ENCODE peak calls at places on chromosomes 11 and 22, in eight cellular contexts. One of them, this sample, is unnamed.

GRCh38 chr11:44556735-44557409 is 8.6 kb upstream of the CD82 start:
- DNase-seq in NCI-H1930: no peak
- DNase-seq in amygdala: no peak
- DNase-seq in stimulated activated CD8-positive, alpha-beta memory T cell treated with anti-CD3 and anti-CD28 coated beads, Interleukin-4, amount 100 ng/mL, for 48 hours: peak; percentile 79
- DNase-seq in cardiac muscle cell: peak; percentile 70
- DNase-seq in H1: peak; percentile 71
- DNase-seq in HEK293T: no peak
- DNase-seq in effector memory CD4-positive, alpha-beta T cell: peak; percentile 39
- DNase-seq in this sample: no peak

GRCh38 chr22:47355776-47356432 is 593.5 kb downstream of the TBC1D22A start:
- DNase-seq in NCI-H1930: no peak
- DNase-seq in amygdala: no peak
- DNase-seq in stimulated activated CD8-positive, alpha-beta memory T cell treated with anti-CD3 and anti-CD28 coated beads, Interleukin-4, amount 100 ng/mL, for 48 hours: no peak
- DNase-seq in cardiac muscle cell: no peak
- DNase-seq in H1: no peak
- DNase-seq in HEK293T: no peak
- DNase-seq in effector memory CD4-positive, alpha-beta T cell: no peak
- DNase-seq in this sample: no peak

GRCh38 chr22:40443675-40444482 is 73.5 kb downstream of the SGSM3 start:
- DNase-seq in NCI-H1930: no peak
- DNase-seq in amygdala: no peak
- DNase-seq in stimulated activated CD8-positive, alpha-beta memory T cell treated with anti-CD3 and anti-CD28 coated beads, Interleukin-4, amount 100 ng/mL, for 48 hours: no peak
- DNase-seq in cardiac muscle cell: no peak
- DNase-seq in H1: no peak
- DNase-seq in HEK293T: no peak
- DNase-seq in effector memory CD4-positive, alpha-beta T cell: no peak
- DNase-seq in this sample: no peak

GRCh38 chr11:65613091-65613928 is 711 bp downstream of the MAP3K11 start:
- DNase-seq in NCI-H1930: no peak
- DNase-seq in amygdala: no peak
- DNase-seq in stimulated activated CD8-positive, alpha-beta memory T cell treated with anti-CD3 and anti-CD28 coated beads, Interleukin-4, amount 100 ng/mL, for 48 hours: no peak
- DNase-seq in cardiac muscle cell: peak; percentile 28
- DNase-seq in H1: no peak
- DNase-seq in HEK293T: no peak
- DNase-seq in effector memory CD4-positive, alpha-beta T cell: no peak
- DNase-seq in this sample: peak; percentile 58

GRCh38 chr11:123137496-123138270 is 57.4 kb downstream of the CLMP start:
- DNase-seq in NCI-H1930: no peak
- DNase-seq in amygdala: no peak
- DNase-seq in stimulated activated CD8-positive, alpha-beta memory T cell treated with anti-CD3 and anti-CD28 coated beads, Interleukin-4, amount 100 ng/mL, for 48 hours: no peak
- DNase-seq in cardiac muscle cell: peak; percentile 88
- DNase-seq in H1: peak; percentile 71
- DNase-seq in HEK293T: no peak
- DNase-seq in effector memory CD4-positive, alpha-beta T cell: no peak
- DNase-seq in this sample: no peak

GRCh38 chr11:61273151-61274078 is 21.7 kb downstream of the VWCE start:
- DNase-seq in NCI-H1930: no peak
- DNase-seq in amygdala: no peak
- DNase-seq in stimulated activated CD8-positive, alpha-beta memory T cell treated with anti-CD3 and anti-CD28 coated beads, Interleukin-4, amount 100 ng/mL, for 48 hours: no peak
- DNase-seq in cardiac muscle cell: no peak
- DNase-seq in H1: no peak
- DNase-seq in HEK293T: no peak
- DNase-seq in effector memory CD4-positive, alpha-beta T cell: no peak
- DNase-seq in this sample: no peak

GRCh38 chr11:36075053-36075452 is 131.2 kb downstream of the LDLRAD3 start:
- DNase-seq in NCI-H1930: no peak
- DNase-seq in amygdala: no peak
- DNase-seq in stimulated activated CD8-positive, alpha-beta memory T cell treated with anti-CD3 and anti-CD28 coated beads, Interleukin-4, amount 100 ng/mL, for 48 hours: no peak
- DNase-seq in cardiac muscle cell: no peak
- DNase-seq in H1: no peak
- DNase-seq in HEK293T: no peak
- DNase-seq in effector memory CD4-positive, alpha-beta T cell: no peak
- DNase-seq in this sample: no peak

GRCh38 chr11:83836883-83837654 is 550.9 kb upstream of the CCDC90B start:
- DNase-seq in NCI-H1930: peak; percentile 10
- DNase-seq in amygdala: peak; percentile 11
- DNase-seq in stimulated activated CD8-positive, alpha-beta memory T cell treated with anti-CD3 and anti-CD28 coated beads, Interleukin-4, amount 100 ng/mL, for 48 hours: peak; percentile 38
- DNase-seq in cardiac muscle cell: peak; percentile 70
- DNase-seq in H1: peak; percentile 61
- DNase-seq in HEK293T: peak; percentile 57
- DNase-seq in effector memory CD4-positive, alpha-beta T cell: no peak
- DNase-seq in this sample: peak; percentile 81

GRCh38 chr22:19757140-19757984 is 3.2 kb upstream of the TBX1 start:
- DNase-seq in NCI-H1930: no peak
- DNase-seq in amygdala: no peak
- DNase-seq in stimulated activated CD8-positive, alpha-beta memory T cell treated with anti-CD3 and anti-CD28 coated beads, Interleukin-4, amount 100 ng/mL, for 48 hours: no peak
- DNase-seq in cardiac muscle cell: no peak
- DNase-seq in H1: peak; percentile 76
- DNase-seq in HEK293T: no peak
- DNase-seq in effector memory CD4-positive, alpha-beta T cell: no peak
- DNase-seq in this sample: no peak

GRCh38 chr11:76132268-76132667 is 74.0 kb downstream of the WNT11 start:
- DNase-seq in NCI-H1930: no peak
- DNase-seq in amygdala: no peak
- DNase-seq in stimulated activated CD8-positive, alpha-beta memory T cell treated with anti-CD3 and anti-CD28 coated beads, Interleukin-4, amount 100 ng/mL, for 48 hours: no peak
- DNase-seq in cardiac muscle cell: no peak
- DNase-seq in H1: no peak
- DNase-seq in HEK293T: no peak
- DNase-seq in effector memory CD4-positive, alpha-beta T cell: no peak
- DNase-seq in this sample: no peak

GRCh38 chr11:83306385-83307080 is 20.4 kb upstream of the CCDC90B start:
- DNase-seq in NCI-H1930: no peak
- DNase-seq in amygdala: no peak
- DNase-seq in stimulated activated CD8-positive, alpha-beta memory T cell treated with anti-CD3 and anti-CD28 coated beads, Interleukin-4, amount 100 ng/mL, for 48 hours: no peak
- DNase-seq in cardiac muscle cell: no peak
- DNase-seq in H1: no peak
- DNase-seq in HEK293T: no peak
- DNase-seq in effector memory CD4-positive, alpha-beta T cell: no peak
- DNase-seq in this sample: no peak

GRCh38 chr11:662689-663274 is 25.7 kb downstream of the DRD4 start:
- DNase-seq in NCI-H1930: no peak
- DNase-seq in amygdala: no peak
- DNase-seq in stimulated activated CD8-positive, alpha-beta memory T cell treated with anti-CD3 and anti-CD28 coated beads, Interleukin-4, amount 100 ng/mL, for 48 hours: peak; percentile 67
- DNase-seq in cardiac muscle cell: peak; percentile 57
- DNase-seq in H1: peak; percentile 83
- DNase-seq in HEK293T: peak; percentile 70
- DNase-seq in effector memory CD4-positive, alpha-beta T cell: no peak
- DNase-seq in this sample: peak; percentile 72

GRCh38 chr22:26673485-26673884 is 16.1 kb downstream of the MIAT start:
- DNase-seq in NCI-H1930: no peak
- DNase-seq in amygdala: no peak
- DNase-seq in stimulated activated CD8-positive, alpha-beta memory T cell treated with anti-CD3 and anti-CD28 coated beads, Interleukin-4, amount 100 ng/mL, for 48 hours: peak; percentile 53
- DNase-seq in cardiac muscle cell: no peak
- DNase-seq in H1: no peak
- DNase-seq in HEK293T: no peak
- DNase-seq in effector memory CD4-positive, alpha-beta T cell: peak; percentile 8
- DNase-seq in this sample: no peak

GRCh38 chr22:36977401-36977861 is 41.8 kb downstream of the TST start:
- DNase-seq in NCI-H1930: peak; percentile 61
- DNase-seq in amygdala: no peak
- DNase-seq in stimulated activated CD8-positive, alpha-beta memory T cell treated with anti-CD3 and anti-CD28 coated beads, Interleukin-4, amount 100 ng/mL, for 48 hours: peak; percentile 93
- DNase-seq in cardiac muscle cell: peak; percentile 82
- DNase-seq in H1: peak; percentile 90
- DNase-seq in HEK293T: peak; percentile 61
- DNase-seq in effector memory CD4-positive, alpha-beta T cell: peak; percentile 57
- DNase-seq in this sample: no peak

GRCh38 chr11:117170210-117170609 is 8.3 kb upstream of the SIDT2 start:
- DNase-seq in NCI-H1930: no peak
- DNase-seq in amygdala: no peak
- DNase-seq in stimulated activated CD8-positive, alpha-beta memory T cell treated with anti-CD3 and anti-CD28 coated beads, Interleukin-4, amount 100 ng/mL, for 48 hours: peak; percentile 13
- DNase-seq in cardiac muscle cell: no peak
- DNase-seq in H1: no peak
- DNase-seq in HEK293T: no peak
- DNase-seq in effector memory CD4-positive, alpha-beta T cell: no peak
- DNase-seq in this sample: no peak

GRCh38 chr11:15801616-15802015 is 554.7 kb downstream of the SOX6 start:
- DNase-seq in NCI-H1930: no peak
- DNase-seq in amygdala: no peak
- DNase-seq in stimulated activated CD8-positive, alpha-beta memory T cell treated with anti-CD3 and anti-CD28 coated beads, Interleukin-4, amount 100 ng/mL, for 48 hours: no peak
- DNase-seq in cardiac muscle cell: peak; percentile 5
- DNase-seq in H1: no peak
- DNase-seq in HEK293T: no peak
- DNase-seq in effector memory CD4-positive, alpha-beta T cell: no peak
- DNase-seq in this sample: no peak

GRCh38 chr11:1302041-1302460 is 7.4 kb downstream of the TOLLIP start:
- DNase-seq in NCI-H1930: no peak
- DNase-seq in amygdala: no peak
- DNase-seq in stimulated activated CD8-positive, alpha-beta memory T cell treated with anti-CD3 and anti-CD28 coated beads, Interleukin-4, amount 100 ng/mL, for 48 hours: no peak
- DNase-seq in cardiac muscle cell: no peak
- DNase-seq in H1: peak; percentile 30
- DNase-seq in HEK293T: no peak
- DNase-seq in effector memory CD4-positive, alpha-beta T cell: no peak
- DNase-seq in this sample: no peak

GRCh38 chr22:19841641-19842385 is 12.9 kb downstream of the GNB1L start:
- DNase-seq in NCI-H1930: no peak
- DNase-seq in amygdala: no peak
- DNase-seq in stimulated activated CD8-positive, alpha-beta memory T cell treated with anti-CD3 and anti-CD28 coated beads, Interleukin-4, amount 100 ng/mL, for 48 hours: no peak
- DNase-seq in cardiac muscle cell: no peak
- DNase-seq in H1: no peak
- DNase-seq in HEK293T: no peak
- DNase-seq in effector memory CD4-positive, alpha-beta T cell: no peak
- DNase-seq in this sample: no peak

GRCh38 chr11:12815931-12816494 is 141.8 kb downstream of the TEAD1 start:
- DNase-seq in NCI-H1930: no peak
- DNase-seq in amygdala: no peak
- DNase-seq in stimulated activated CD8-positive, alpha-beta memory T cell treated with anti-CD3 and anti-CD28 coated beads, Interleukin-4, amount 100 ng/mL, for 48 hours: no peak
- DNase-seq in cardiac muscle cell: no peak
- DNase-seq in H1: no peak
- DNase-seq in HEK293T: no peak
- DNase-seq in effector memory CD4-positive, alpha-beta T cell: no peak
- DNase-seq in this sample: no peak

GRCh38 chr11:61895046-61895717 is 3.8 kb upstream of the FADS3 start:
- DNase-seq in NCI-H1930: no peak
- DNase-seq in amygdala: no peak
- DNase-seq in stimulated activated CD8-positive, alpha-beta memory T cell treated with anti-CD3 and anti-CD28 coated beads, Interleukin-4, amount 100 ng/mL, for 48 hours: no peak
- DNase-seq in cardiac muscle cell: no peak
- DNase-seq in H1: no peak
- DNase-seq in HEK293T: no peak
- DNase-seq in effector memory CD4-positive, alpha-beta T cell: no peak
- DNase-seq in this sample: no peak

GRCh38 chr11:27429740-27430451 is 42.7 kb downstream of the LGR4 start:
- DNase-seq in NCI-H1930: no peak
- DNase-seq in amygdala: no peak
- DNase-seq in stimulated activated CD8-positive, alpha-beta memory T cell treated with anti-CD3 and anti-CD28 coated beads, Interleukin-4, amount 100 ng/mL, for 48 hours: no peak
- DNase-seq in cardiac muscle cell: no peak
- DNase-seq in H1: no peak
- DNase-seq in HEK293T: no peak
- DNase-seq in effector memory CD4-positive, alpha-beta T cell: no peak
- DNase-seq in this sample: no peak

GRCh38 chr11:119497717-119498116 is 74.7 kb upstream of the THY1 start:
- DNase-seq in NCI-H1930: no peak
- DNase-seq in amygdala: no peak
- DNase-seq in stimulated activated CD8-positive, alpha-beta memory T cell treated with anti-CD3 and anti-CD28 coated beads, Interleukin-4, amount 100 ng/mL, for 48 hours: no peak
- DNase-seq in cardiac muscle cell: no peak
- DNase-seq in H1: no peak
- DNase-seq in HEK293T: no peak
- DNase-seq in effector memory CD4-positive, alpha-beta T cell: no peak
- DNase-seq in this sample: no peak

GRCh38 chr11:111623527-111624030 is 21.3 kb downstream of the SIK2 start:
- DNase-seq in NCI-H1930: no peak
- DNase-seq in amygdala: no peak
- DNase-seq in stimulated activated CD8-positive, alpha-beta memory T cell treated with anti-CD3 and anti-CD28 coated beads, Interleukin-4, amount 100 ng/mL, for 48 hours: no peak
- DNase-seq in cardiac muscle cell: no peak
- DNase-seq in H1: no peak
- DNase-seq in HEK293T: no peak
- DNase-seq in effector memory CD4-positive, alpha-beta T cell: no peak
- DNase-seq in this sample: no peak

GRCh38 chr11:95245038-95245437 is 14.0 kb upstream of the SESN3 start:
- DNase-seq in NCI-H1930: no peak
- DNase-seq in amygdala: no peak
- DNase-seq in stimulated activated CD8-positive, alpha-beta memory T cell treated with anti-CD3 and anti-CD28 coated beads, Interleukin-4, amount 100 ng/mL, for 48 hours: no peak
- DNase-seq in cardiac muscle cell: no peak
- DNase-seq in H1: no peak
- DNase-seq in HEK293T: no peak
- DNase-seq in effector memory CD4-positive, alpha-beta T cell: no peak
- DNase-seq in this sample: no peak

GRCh38 chr11:114310095-114310494 is 13.9 kb downstream of the NNMT start:
- DNase-seq in NCI-H1930: no peak
- DNase-seq in amygdala: no peak
- DNase-seq in stimulated activated CD8-positive, alpha-beta memory T cell treated with anti-CD3 and anti-CD28 coated beads, Interleukin-4, amount 100 ng/mL, for 48 hours: no peak
- DNase-seq in cardiac muscle cell: no peak
- DNase-seq in H1: no peak
- DNase-seq in HEK293T: no peak
- DNase-seq in effector memory CD4-positive, alpha-beta T cell: no peak
- DNase-seq in this sample: no peak

GRCh38 chr22:40204331-40205116 is 26.8 kb downstream of the TNRC6B start:
- DNase-seq in NCI-H1930: no peak
- DNase-seq in amygdala: no peak
- DNase-seq in stimulated activated CD8-positive, alpha-beta memory T cell treated with anti-CD3 and anti-CD28 coated beads, Interleukin-4, amount 100 ng/mL, for 48 hours: no peak
- DNase-seq in cardiac muscle cell: no peak
- DNase-seq in H1: no peak
- DNase-seq in HEK293T: no peak
- DNase-seq in effector memory CD4-positive, alpha-beta T cell: no peak
- DNase-seq in this sample: peak; percentile 29

GRCh38 chr11:86916330-86916729 is 38.9 kb downstream of the FZD4 start:
- DNase-seq in NCI-H1930: no peak
- DNase-seq in amygdala: no peak
- DNase-seq in stimulated activated CD8-positive, alpha-beta memory T cell treated with anti-CD3 and anti-CD28 coated beads, Interleukin-4, amount 100 ng/mL, for 48 hours: no peak
- DNase-seq in cardiac muscle cell: no peak
- DNase-seq in H1: no peak
- DNase-seq in HEK293T: no peak
- DNase-seq in effector memory CD4-positive, alpha-beta T cell: no peak
- DNase-seq in this sample: no peak

GRCh38 chr11:118921121-118921928 is 4.4 kb downstream of the BCL9L start:
- DNase-seq in NCI-H1930: no peak
- DNase-seq in amygdala: no peak
- DNase-seq in stimulated activated CD8-positive, alpha-beta memory T cell treated with anti-CD3 and anti-CD28 coated beads, Interleukin-4, amount 100 ng/mL, for 48 hours: no peak
- DNase-seq in cardiac muscle cell: no peak
- DNase-seq in H1: peak; percentile 79
- DNase-seq in HEK293T: no peak
- DNase-seq in effector memory CD4-positive, alpha-beta T cell: no peak
- DNase-seq in this sample: peak; percentile 86

GRCh38 chr11:69636512-69636866 is 4.5 kb upstream of the CCND1 start:
- DNase-seq in NCI-H1930: no peak
- DNase-seq in amygdala: no peak
- DNase-seq in stimulated activated CD8-positive, alpha-beta memory T cell treated with anti-CD3 and anti-CD28 coated beads, Interleukin-4, amount 100 ng/mL, for 48 hours: no peak
- DNase-seq in cardiac muscle cell: peak; percentile 90
- DNase-seq in H1: peak; percentile 89
- DNase-seq in HEK293T: no peak
- DNase-seq in effector memory CD4-positive, alpha-beta T cell: no peak
- DNase-seq in this sample: peak; percentile 94

GRCh38 chr11:65817815-65818680 is 15.7 kb upstream of the SNX32 start:
- DNase-seq in NCI-H1930: peak; percentile 85
- DNase-seq in amygdala: peak; percentile 44
- DNase-seq in stimulated activated CD8-positive, alpha-beta memory T cell treated with anti-CD3 and anti-CD28 coated beads, Interleukin-4, amount 100 ng/mL, for 48 hours: peak; percentile 100
- DNase-seq in cardiac muscle cell: peak; percentile 94
- DNase-seq in H1: peak; percentile 99
- DNase-seq in HEK293T: peak; percentile 96
- DNase-seq in effector memory CD4-positive, alpha-beta T cell: peak; percentile 83
- DNase-seq in this sample: peak; percentile 92

GRCh38 chr11:46239801-46240061 is 37.7 kb upstream of the CREB3L1 start:
- DNase-seq in NCI-H1930: no peak
- DNase-seq in amygdala: no peak
- DNase-seq in stimulated activated CD8-positive, alpha-beta memory T cell treated with anti-CD3 and anti-CD28 coated beads, Interleukin-4, amount 100 ng/mL, for 48 hours: no peak
- DNase-seq in cardiac muscle cell: no peak
- DNase-seq in H1: no peak
- DNase-seq in HEK293T: no peak
- DNase-seq in effector memory CD4-positive, alpha-beta T cell: no peak
- DNase-seq in this sample: no peak

GRCh38 chr11:33248416-33248957 is 8.7 kb upstream of the HIPK3 start:
- DNase-seq in NCI-H1930: no peak
- DNase-seq in amygdala: no peak
- DNase-seq in stimulated activated CD8-positive, alpha-beta memory T cell treated with anti-CD3 and anti-CD28 coated beads, Interleukin-4, amount 100 ng/mL, for 48 hours: no peak
- DNase-seq in cardiac muscle cell: no peak
- DNase-seq in H1: no peak
- DNase-seq in HEK293T: no peak
- DNase-seq in effector memory CD4-positive, alpha-beta T cell: no peak
- DNase-seq in this sample: no peak

GRCh38 chr22:43342347-43343261 is 568 bp downstream of the SCUBE1 start:
- DNase-seq in NCI-H1930: no peak
- DNase-seq in amygdala: no peak
- DNase-seq in stimulated activated CD8-positive, alpha-beta memory T cell treated with anti-CD3 and anti-CD28 coated beads, Interleukin-4, amount 100 ng/mL, for 48 hours: no peak
- DNase-seq in cardiac muscle cell: no peak
- DNase-seq in H1: no peak
- DNase-seq in HEK293T: no peak
- DNase-seq in effector memory CD4-positive, alpha-beta T cell: no peak
- DNase-seq in this sample: no peak

GRCh38 chr11:84829162-84829561 is 798.0 kb downstream of the DLG2 start:
- DNase-seq in NCI-H1930: no peak
- DNase-seq in amygdala: no peak
- DNase-seq in stimulated activated CD8-positive, alpha-beta memory T cell treated with anti-CD3 and anti-CD28 coated beads, Interleukin-4, amount 100 ng/mL, for 48 hours: no peak
- DNase-seq in cardiac muscle cell: no peak
- DNase-seq in H1: no peak
- DNase-seq in HEK293T: no peak
- DNase-seq in effector memory CD4-positive, alpha-beta T cell: no peak
- DNase-seq in this sample: no peak